ENCODE peak calls at places on chromosomes 11 and 22, in nine cellular contexts. L, U, G, F, T, Z, J, O and A are unnamed samples.

GRCh38 chr11:92222701-92223100 is 1.9 kb upstream of the FAT3 start:
- DNase-seq in U (no peak), O (no peak), Z (no peak), F (no peak), T (peak; percentile 60), L (no peak), J (no peak), G (no peak), A (no peak)

GRCh38 chr22:37633693-37634504 is 5.6 kb upstream of the SH3BP1 start:
- DNase-seq in F (peak; percentile 84), O (peak; percentile 73), T (peak; percentile 89), G (peak; percentile 46), U (peak; percentile 72), Z (peak; percentile 78), L (peak; percentile 95), J (peak; percentile 90), A (peak; percentile 26)

GRCh38 chr11:65817815-65818680 is 15.7 kb upstream of the SNX32 start:
- DNase-seq in F (peak; percentile 93), L (peak; percentile 88), O (peak; percentile 96), T (peak; percentile 98), G (peak; percentile 94), J (peak; percentile 97), Z (peak; percentile 84), U (peak; percentile 97), A (peak; percentile 89)

GRCh38 chr11:122271167-122271566 is 155.2 kb upstream of the BLID start:
- DNase-seq in Z (no peak), G (no peak), O (no peak), U (no peak), F (no peak), T (no peak), L (no peak), J (no peak), A (no peak)

GRCh38 chr11:12029738-12030363 is 21.4 kb upstream of the DKK3 start:
- DNase-seq in Z (no peak), T (no peak), L (no peak), U (no peak), F (no peak), G (no peak), J (no peak), O (no peak), A (no peak)

GRCh38 chr11:101444164-101444563 is 139.6 kb downstream of the TRPC6 start:
- DNase-seq in Z (no peak), L (no peak), U (no peak), T (no peak), G (no peak), J (no peak), O (no peak), F (no peak), A (no peak)

GRCh38 chr11:101292661-101293240 is 163.1 kb upstream of the PGR start:
- DNase-seq in O (no peak), T (no peak), Z (no peak), F (no peak), U (no peak), G (no peak), L (no peak), J (no peak), A (no peak)

GRCh38 chr11:32161293-32161692 is 70.4 kb downstream of the RCN1 start:
- DNase-seq in J (no peak), F (no peak), G (no peak), L (no peak), T (no peak), Z (no peak), O (no peak), U (no peak), A (no peak)

GRCh38 chr22:29780781-29781676 is 13.9 kb downstream of the UQCR10 start:
- DNase-seq in G (no peak), O (no peak), L (peak; percentile 82), U (peak; percentile 20), T (peak; percentile 60), Z (no peak), J (no peak), F (no peak), A (peak; percentile 43)